ENCODE peak calls at places on chromosomes 13 and 19, in nine cellular contexts. C is Calu3, X is sigmoid colon, S is astrocyte of the spinal cord, P is DND-41, O is H9, M is OCI-LY7, Q is RWPE2, J is mucosa of descending colon. D is an unnamed sample.

GRCh38 chr13:49585220-49586157 is at the start of gene RCBTB1:
- DNase-seq in C (peak), X (peak), P (peak), Q (peak), O (peak), J (peak), M (peak), S (peak), D (peak)

GRCh38 chr13:40624338-40624737 is 42.1 kb downstream of the FOXO1 start:
- DNase-seq in P (no peak), C (no peak), J (no peak), X (no peak), M (no peak), O (no peak), S (no peak), Q (no peak), D (no peak)

GRCh38 chr13:71712988-71713653 is 153.9 kb downstream of the DACH1 start:
- DNase-seq in P (no peak), X (no peak), S (peak), J (no peak), C (peak), M (no peak), O (no peak), Q (no peak), D (no peak)

GRCh38 chr19:2391118-2391725 is 31.2 kb downstream of the TMPRSS9 start:
- DNase-seq in S (peak), J (no peak), C (peak), O (no peak), M (peak), X (no peak), P (peak), Q (no peak), D (no peak)

GRCh38 chr13:51585696-51586095 is 1.4 kb downstream of the WDFY2 start:
- DNase-seq in J (no peak), O (no peak), C (no peak), Q (no peak), M (peak), P (no peak), X (no peak), S (peak), D (no peak)

GRCh38 chr13:43200736-43201135 is 177.3 kb downstream of the DNAJC15 start:
- DNase-seq in P (no peak), J (no peak), S (no peak), X (no peak), C (no peak), Q (no peak), O (no peak), M (no peak), D (no peak)

GRCh38 chr19:48858984-48859710 is 9.3 kb downstream of the PLEKHA4 start:
- DNase-seq in C (no peak), Q (no peak), O (peak), X (no peak), P (peak), S (no peak), J (peak), M (peak), D (peak)

GRCh38 chr13:99406799-99407201 is 94.5 kb upstream of the TM9SF2 start:
- DNase-seq in X (no peak), C (no peak), M (no peak), Q (no peak), S (no peak), O (no peak), J (no peak), P (no peak), D (no peak)

GRCh38 chr13:33744589-33745369 is 73.2 kb upstream of the RFC3 start:
- DNase-seq in X (no peak), J (no peak), Q (no peak), S (no peak), P (no peak), C (no peak), M (peak), O (no peak), D (no peak)

GRCh38 chr19:51792932-51793331 is 2.0 kb upstream of the FPR3 start:
- DNase-seq in O (no peak), J (no peak), M (no peak), C (no peak), X (no peak), P (no peak), S (no peak), Q (no peak), D (no peak)

GRCh38 chr13:65456150-65456912 is 1773.8 kb downstream of the PCDH9 start:
- DNase-seq in P (no peak), Q (no peak), J (no peak), X (no peak), O (no peak), C (no peak), S (no peak), M (no peak), D (no peak)

GRCh38 chr19:15452111-15453047 is 2.6 kb upstream of the WIZ start:
- DNase-seq in P (peak), Q (peak), O (peak), C (peak), S (peak), X (peak), M (peak), J (peak), D (no peak)

GRCh38 chr19:39970424-39970673 is 616 bp upstream of the PSMC4 start:
- DNase-seq in P (no peak), S (no peak), M (no peak), J (no peak), C (no peak), X (no peak), Q (no peak), O (no peak), D (no peak)

GRCh38 chr13:21987793-21988192 is 316.9 kb downstream of the FGF9 start:
- DNase-seq in M (no peak), S (no peak), Q (no peak), C (no peak), O (no peak), P (no peak), J (no peak), X (no peak), D (no peak)

GRCh38 chr19:47765522-47766358 is 12.8 kb upstream of the SELENOW start:
- DNase-seq in C (peak), J (peak), M (peak), P (peak), X (peak), S (no peak), O (peak), Q (no peak), D (no peak)

GRCh38 chr13:46179576-46180368 is 2.2 kb downstream of the LCP1 start:
- DNase-seq in J (peak), C (no peak), O (no peak), P (peak), S (no peak), X (no peak), M (peak), Q (no peak), D (peak)

GRCh38 chr19:18029617-18030338 is 21.8 kb downstream of the ARRDC2 start:
- DNase-seq in O (no peak), P (no peak), X (peak), M (no peak), J (peak), Q (no peak), C (peak), S (no peak), D (no peak)

GRCh38 chr19:35736913-35737886 is 5.1 kb downstream of the IGFLR1 start:
- DNase-seq in M (peak), Q (no peak), X (no peak), J (no peak), S (no peak), P (no peak), O (no peak), C (peak), D (no peak)
- TF ChIP-seq CTCF in M (peak), Q (no peak), X (no peak), J (no peak), S (peak), P (peak), O (peak), C (peak), D (peak)

DNA sequence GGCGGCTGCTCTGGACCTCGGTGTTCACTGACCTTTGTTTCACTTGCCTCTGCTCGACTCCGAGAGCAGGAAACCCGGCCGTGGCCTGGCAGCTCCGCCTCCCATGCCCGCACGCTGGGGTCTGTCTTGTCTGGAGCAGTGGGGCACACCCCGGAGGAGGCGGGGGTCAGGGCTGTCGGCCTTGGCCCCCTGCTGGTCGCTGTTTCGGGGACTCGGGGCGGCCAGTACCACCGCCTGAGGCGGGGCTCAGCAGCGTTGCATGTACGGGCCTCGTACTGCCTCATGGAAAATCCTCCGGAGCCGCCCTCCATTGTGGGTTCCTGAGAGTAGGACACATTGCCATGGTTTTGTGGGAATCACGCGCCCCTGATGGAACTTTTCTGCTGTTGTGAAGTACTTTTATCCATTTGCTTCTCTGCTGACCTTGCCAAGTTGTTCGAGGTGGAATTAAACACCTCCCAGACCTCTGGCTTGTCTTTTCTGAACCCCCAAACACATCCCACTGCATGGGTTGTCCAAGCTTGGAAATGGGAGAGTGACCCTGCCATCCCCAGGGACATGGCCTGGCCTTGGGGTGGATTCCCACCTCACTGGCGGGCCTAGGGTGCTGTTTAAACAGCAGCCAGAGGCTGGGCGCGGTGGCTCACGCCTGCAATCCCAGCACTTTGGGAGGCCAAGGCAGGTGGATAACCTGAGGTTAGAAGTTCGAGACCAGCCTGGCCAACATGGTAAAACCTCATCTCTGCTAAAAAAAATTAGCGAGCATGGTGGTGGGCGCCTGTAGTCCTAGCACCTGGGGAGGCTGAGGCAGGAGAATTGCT is 5.5 kb upstream of the NDUFS7 start:
- DNase-seq in O (no peak), C (no peak), M (no peak), P (no peak), X (no peak), Q (peak), J (no peak), S (no peak), D (no peak)
- TF ChIP-seq CTCF in O (no peak), C (no peak), M (peak), P (peak), X (no peak), Q (no peak), J (no peak), S (no peak), D (no peak)

GRCh38 chr19:869245-870177 is 10.0 kb downstream of the CFD start:
- DNase-seq in O (no peak), M (no peak), J (peak), C (peak), Q (peak), P (no peak), S (peak), X (peak), D (no peak)

GRCh38 chr19:870963-871401 is 11.5 kb downstream of the CFD start:
- DNase-seq in P (no peak), J (peak), Q (no peak), X (peak), S (peak), O (no peak), C (no peak), M (no peak), D (no peak)

GRCh38 chr19:868458-869244 is 9.2 kb downstream of the CFD start:
- DNase-seq in Q (no peak), X (no peak), J (no peak), S (no peak), O (no peak), C (no peak), P (peak), M (no peak), D (no peak)

GRCh38 chr19:871446-872265 is 12.2 kb downstream of the CFD start:
- DNase-seq in J (peak), M (no peak), O (peak), X (no peak), P (no peak), Q (no peak), S (no peak), C (no peak), D (no peak)

DNA sequence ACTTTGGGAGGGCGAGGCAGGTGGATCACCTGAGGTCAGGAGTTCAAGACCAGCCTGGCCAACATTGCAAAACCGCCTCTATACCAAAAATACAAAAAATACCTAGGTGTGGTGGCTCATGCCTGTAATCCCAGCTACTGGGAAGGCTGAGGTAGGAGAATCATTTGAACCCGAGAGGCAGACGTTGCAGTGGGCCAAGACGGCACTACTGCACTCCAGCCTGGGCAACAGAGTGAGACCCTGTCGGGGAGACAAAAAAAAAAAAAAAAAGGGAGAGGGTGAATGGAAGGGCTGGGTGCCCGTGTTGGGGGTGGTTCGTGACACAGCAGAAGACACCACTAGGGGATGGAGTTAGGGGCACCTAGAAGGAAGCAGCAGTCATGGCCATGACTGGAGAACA is 10.8 kb downstream of the CFD start:
- DNase-seq in C (no peak), X (no peak), P (no peak), M (no peak), O (no peak), S (no peak), J (no peak), Q (no peak), D (no peak)
- TF ChIP-seq CTCF in C (no peak), X (no peak), P (no peak), M (no peak), O (no peak), S (no peak), J (no peak), Q (no peak), D (no peak)

DNA sequence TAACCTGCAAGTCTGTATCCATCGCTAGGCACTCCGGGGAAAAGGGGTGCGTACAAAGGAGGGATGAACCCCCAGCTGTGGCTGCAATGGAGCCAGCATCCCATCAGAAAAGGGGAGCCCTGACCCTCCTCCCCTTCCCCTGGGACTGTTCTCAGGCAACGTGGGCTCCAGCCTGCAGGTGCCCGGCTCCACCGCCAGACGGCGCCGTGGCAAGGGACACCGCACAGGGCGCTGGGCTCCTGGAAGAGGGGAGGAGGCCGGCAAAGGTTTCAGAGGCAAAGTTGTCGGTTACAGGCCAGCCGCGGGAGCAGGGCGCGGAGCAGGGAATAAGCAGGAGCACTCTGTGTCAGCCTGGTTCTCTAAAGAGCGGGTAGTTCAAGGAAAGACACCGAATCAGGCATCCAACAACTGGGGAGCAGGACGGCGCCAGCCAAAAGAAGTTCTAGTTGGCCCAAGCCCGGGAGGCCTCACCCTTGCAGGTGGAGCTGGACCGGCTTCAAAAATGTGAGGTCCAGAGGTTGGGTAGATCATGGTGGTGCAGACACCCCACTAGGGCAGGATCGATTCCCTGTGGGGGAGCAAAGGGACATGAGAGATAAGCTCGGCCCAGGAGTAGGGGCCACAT is 53.0 kb upstream of the ATP12A start:
- DNase-seq in O (peak), C (no peak), J (peak), S (no peak), X (no peak), P (no peak), Q (no peak), M (no peak), D (no peak)
- TF ChIP-seq CTCF in O (peak), C (no peak), J (no peak), S (peak), X (no peak), P (no peak), Q (peak), M (peak), D (no peak)

GRCh38 chr13:112931028-112931934 is 37.7 kb upstream of the MCF2L start:
- DNase-seq in S (peak), M (no peak), J (peak), Q (no peak), X (peak), C (peak), P (no peak), O (peak), D (no peak)
- TF ChIP-seq CTCF in S (peak), M (peak), J (peak), Q (peak), X (peak), C (no peak), P (peak), O (peak), D (no peak)

GRCh38 chr19:56764296-56764695 is 76.2 kb downstream of the PEG3 start:
- DNase-seq in Q (no peak), X (no peak), J (no peak), P (no peak), S (no peak), M (peak), O (no peak), C (no peak), D (no peak)
- TF ChIP-seq CTCF in Q (no peak), X (no peak), J (no peak), P (peak), S (no peak), M (peak), O (peak), C (no peak), D (no peak)

D was measured in CD8-positive, alpha-beta T cell.